ENCODE peak calls at places on chromosomes 13 and 19, in four cellular contexts. One of them, this sample, is unnamed.
A peak's percentile ranks its signal among the peaks of the same experiment; 100 is the strongest.

GRCh38 chr13:99978781-99979452 is 2.7 kb upstream of the ZIC2 start:
- DNase-seq in natural killer cell: no peak
- DNase-seq in gastrocnemius medialis: no peak
- DNase-seq in progenitor cell of endocrine pancreas: peak; percentile 9
- DNase-seq in this sample: no peak

GRCh38 chr13:48808689-48809088 is 155.0 kb downstream of the CYSLTR2 start:
- DNase-seq in natural killer cell: no peak
- DNase-seq in gastrocnemius medialis: no peak
- DNase-seq in progenitor cell of endocrine pancreas: no peak
- DNase-seq in this sample: no peak

GRCh38 chr19:14116918-14117578 is 514 bp downstream of the PRKACA start:
- DNase-seq in natural killer cell: peak; percentile 41
- DNase-seq in gastrocnemius medialis: no peak
- DNase-seq in progenitor cell of endocrine pancreas: peak; percentile 28
- DNase-seq in this sample: no peak

GRCh38 chr13:110971486-110971885 is 56.6 kb upstream of the ANKRD10 start:
- DNase-seq in natural killer cell: no peak
- DNase-seq in gastrocnemius medialis: no peak
- DNase-seq in progenitor cell of endocrine pancreas: no peak
- DNase-seq in this sample: no peak

GRCh38 chr13:39900106-39900750 is 244.8 kb downstream of the COG6 start:
- DNase-seq in natural killer cell: no peak
- DNase-seq in gastrocnemius medialis: no peak
- DNase-seq in progenitor cell of endocrine pancreas: no peak
- DNase-seq in this sample: no peak

GRCh38 chr13:36712785-36713184 is 39.0 kb downstream of the SERTM1 start:
- DNase-seq in natural killer cell: no peak
- DNase-seq in gastrocnemius medialis: no peak
- DNase-seq in progenitor cell of endocrine pancreas: no peak
- DNase-seq in this sample: no peak

GRCh38 chr19:6685962-6686627 is 16.1 kb upstream of the TNFSF14 start:
- DNase-seq in natural killer cell: no peak
- DNase-seq in gastrocnemius medialis: no peak
- DNase-seq in progenitor cell of endocrine pancreas: no peak
- DNase-seq in this sample: no peak

GRCh38 chr19:18170714-18171255 is 2.8 kb upstream of the IFI30 start:
- DNase-seq in natural killer cell: no peak
- DNase-seq in gastrocnemius medialis: no peak
- DNase-seq in progenitor cell of endocrine pancreas: no peak
- DNase-seq in this sample: peak; percentile 92

GRCh38 chr13:48160879-48161278 is 66.0 kb upstream of the MED4 start:
- DNase-seq in natural killer cell: no peak
- DNase-seq in gastrocnemius medialis: peak; percentile 15
- DNase-seq in progenitor cell of endocrine pancreas: no peak
- DNase-seq in this sample: no peak

GRCh38 chr13:30422056-30422914 is at the start of gene UBE2L5:
- DNase-seq in natural killer cell: peak; percentile 67
- DNase-seq in gastrocnemius medialis: peak; percentile 65
- DNase-seq in progenitor cell of endocrine pancreas: peak; percentile 59
- DNase-seq in this sample: peak; percentile 63

GRCh38 chr19:34350161-34350561 is 14.8 kb upstream of the GPI start:
- DNase-seq in natural killer cell: peak; percentile 44
- DNase-seq in gastrocnemius medialis: no peak
- DNase-seq in progenitor cell of endocrine pancreas: no peak
- DNase-seq in this sample: no peak

GRCh38 chr19:6803036-6803404 is 30.5 kb downstream of the VAV1 start:
- DNase-seq in natural killer cell: peak; percentile 27
- DNase-seq in gastrocnemius medialis: no peak
- DNase-seq in progenitor cell of endocrine pancreas: no peak
- DNase-seq in this sample: no peak

GRCh38 chr19:7101498-7102253 is 32.2 kb downstream of the ZNF557 start:
- DNase-seq in natural killer cell: no peak
- DNase-seq in gastrocnemius medialis: no peak
- DNase-seq in progenitor cell of endocrine pancreas: no peak
- DNase-seq in this sample: no peak

GRCh38 chr19:45154064-45154827 is 6.5 kb downstream of the NKPD1 start:
- DNase-seq in natural killer cell: no peak
- DNase-seq in gastrocnemius medialis: no peak
- DNase-seq in progenitor cell of endocrine pancreas: no peak
- DNase-seq in this sample: no peak

GRCh38 chr13:53200498-53201453 is 172.2 kb downstream of the OLFM4 start:
- DNase-seq in natural killer cell: no peak
- DNase-seq in gastrocnemius medialis: no peak
- DNase-seq in progenitor cell of endocrine pancreas: peak; percentile 73
- DNase-seq in this sample: no peak

GRCh38 chr13:27678306-27679040 is 56.8 kb downstream of the POLR1D start:
- DNase-seq in natural killer cell: no peak
- DNase-seq in gastrocnemius medialis: no peak
- DNase-seq in progenitor cell of endocrine pancreas: no peak
- DNase-seq in this sample: no peak

GRCh38 chr13:95968906-95969305 is 84.3 kb downstream of the UGGT2 start:
- DNase-seq in natural killer cell: no peak
- DNase-seq in gastrocnemius medialis: no peak
- DNase-seq in progenitor cell of endocrine pancreas: no peak
- DNase-seq in this sample: no peak

GRCh38 chr19:42441047-42441440 is 1.7 kb downstream of the CXCL17 start:
- DNase-seq in natural killer cell: no peak
- DNase-seq in gastrocnemius medialis: no peak
- DNase-seq in progenitor cell of endocrine pancreas: no peak
- DNase-seq in this sample: no peak

GRCh38 chr13:72399351-72399750 is 328.1 kb downstream of the MZT1 start:
- DNase-seq in natural killer cell: no peak
- DNase-seq in gastrocnemius medialis: no peak
- DNase-seq in progenitor cell of endocrine pancreas: no peak
- DNase-seq in this sample: no peak

GRCh38 chr13:22505489-22505888 is 675.3 kb upstream of the SGCG start:
- DNase-seq in natural killer cell: no peak
- DNase-seq in gastrocnemius medialis: no peak
- DNase-seq in progenitor cell of endocrine pancreas: no peak
- DNase-seq in this sample: no peak

GRCh38 chr19:1864480-1865171 is 1.2 kb upstream of the KLF16 start:
- DNase-seq in natural killer cell: peak; percentile 70
- DNase-seq in gastrocnemius medialis: peak; percentile 46
- DNase-seq in progenitor cell of endocrine pancreas: peak; percentile 75
- DNase-seq in this sample: peak; percentile 74

GRCh38 chr19:14533450-14533849 is 4.1 kb downstream of the TECR start:
- DNase-seq in natural killer cell: no peak
- DNase-seq in gastrocnemius medialis: no peak
- DNase-seq in progenitor cell of endocrine pancreas: no peak
- DNase-seq in this sample: no peak

GRCh38 chr13:51746802-51747201 is 57.2 kb downstream of the DHRS12 start:
- DNase-seq in natural killer cell: no peak
- DNase-seq in gastrocnemius medialis: no peak
- DNase-seq in progenitor cell of endocrine pancreas: no peak
- DNase-seq in this sample: no peak

GRCh38 chr19:47735131-47735530 is 10.2 kb upstream of the NOP53 start:
- DNase-seq in natural killer cell: no peak
- DNase-seq in gastrocnemius medialis: no peak
- DNase-seq in progenitor cell of endocrine pancreas: no peak
- DNase-seq in this sample: no peak

GRCh38 chr13:62336507-62336906 is 920.9 kb upstream of the PCDH20 start:
- DNase-seq in natural killer cell: no peak
- DNase-seq in gastrocnemius medialis: no peak
- DNase-seq in progenitor cell of endocrine pancreas: no peak
- DNase-seq in this sample: no peak

GRCh38 chr13:20826301-20826700 is 52.5 kb upstream of the EEF1AKMT1 start:
- DNase-seq in natural killer cell: no peak
- DNase-seq in gastrocnemius medialis: no peak
- DNase-seq in progenitor cell of endocrine pancreas: no peak
- DNase-seq in this sample: no peak

GRCh38 chr13:23905766-23906165 is 8.5 kb upstream of the C1QTNF9B start:
- DNase-seq in natural killer cell: no peak
- DNase-seq in gastrocnemius medialis: no peak
- DNase-seq in progenitor cell of endocrine pancreas: no peak
- DNase-seq in this sample: no peak

GRCh38 chr19:3201911-3202310 is 16.2 kb downstream of the NCLN start:
- DNase-seq in natural killer cell: no peak
- DNase-seq in gastrocnemius medialis: no peak
- DNase-seq in progenitor cell of endocrine pancreas: no peak
- DNase-seq in this sample: no peak

GRCh38 chr19:3204646-3205275 is 19.0 kb downstream of the NCLN start:
- DNase-seq in natural killer cell: no peak
- DNase-seq in gastrocnemius medialis: no peak
- DNase-seq in progenitor cell of endocrine pancreas: no peak
- DNase-seq in this sample: no peak

GRCh38 chr19:3203754-3204645 is 18.3 kb downstream of the NCLN start:
- DNase-seq in natural killer cell: no peak
- DNase-seq in gastrocnemius medialis: no peak
- DNase-seq in progenitor cell of endocrine pancreas: no peak
- DNase-seq in this sample: no peak

GRCh38 chr19:3201072-3201700 is 15.5 kb downstream of the NCLN start:
- DNase-seq in natural killer cell: no peak
- DNase-seq in gastrocnemius medialis: no peak
- DNase-seq in progenitor cell of endocrine pancreas: no peak
- DNase-seq in this sample: no peak

GRCh38 chr19:3202346-3202745 is 16.6 kb downstream of the NCLN start:
- DNase-seq in natural killer cell: no peak
- DNase-seq in gastrocnemius medialis: no peak
- DNase-seq in progenitor cell of endocrine pancreas: no peak
- DNase-seq in this sample: no peak
- TF ChIP-seq CTCF in natural killer cell: no peak
- TF ChIP-seq CTCF in gastrocnemius medialis: no peak
- TF ChIP-seq CTCF in progenitor cell of endocrine pancreas: no peak
- TF ChIP-seq CTCF in this sample: no peak

GRCh38 chr19:33311326-33311682 is 9.0 kb upstream of the CEBPA start:
- DNase-seq in natural killer cell: no peak
- DNase-seq in gastrocnemius medialis: no peak
- DNase-seq in progenitor cell of endocrine pancreas: no peak
- DNase-seq in this sample: no peak
- TF ChIP-seq CTCF in natural killer cell: no peak
- TF ChIP-seq CTCF in gastrocnemius medialis: peak; percentile 57
- TF ChIP-seq CTCF in progenitor cell of endocrine pancreas: peak; percentile 11
- TF ChIP-seq CTCF in this sample: peak; percentile 7

GRCh38 chr19:821976-822773 is 420 bp upstream of the PLPPR3 start:
- DNase-seq in natural killer cell: no peak
- DNase-seq in gastrocnemius medialis: no peak
- DNase-seq in progenitor cell of endocrine pancreas: peak; percentile 51
- DNase-seq in this sample: no peak
- TF ChIP-seq CTCF in natural killer cell: no peak
- TF ChIP-seq CTCF in gastrocnemius medialis: no peak
- TF ChIP-seq CTCF in progenitor cell of endocrine pancreas: no peak
- TF ChIP-seq CTCF in this sample: no peak

GRCh38 chr19:38719761-38720558 is 24.3 kb downstream of the CAPN12 start:
- DNase-seq in natural killer cell: no peak
- DNase-seq in gastrocnemius medialis: no peak
- DNase-seq in progenitor cell of endocrine pancreas: no peak
- DNase-seq in this sample: no peak

GRCh38 chr19:38720559-38721236 is 23.6 kb downstream of the CAPN12 start:
- DNase-seq in natural killer cell: no peak
- DNase-seq in gastrocnemius medialis: no peak
- DNase-seq in progenitor cell of endocrine pancreas: no peak
- DNase-seq in this sample: no peak

GRCh38 chr19:38717051-38717450 is 27.2 kb downstream of the CAPN12 start:
- DNase-seq in natural killer cell: no peak
- DNase-seq in gastrocnemius medialis: no peak
- DNase-seq in progenitor cell of endocrine pancreas: no peak
- DNase-seq in this sample: no peak

GRCh38 chr19:38717855-38718254 is 26.4 kb downstream of the CAPN12 start:
- DNase-seq in natural killer cell: no peak
- DNase-seq in gastrocnemius medialis: no peak
- DNase-seq in progenitor cell of endocrine pancreas: no peak
- DNase-seq in this sample: no peak

GRCh38 chr19:38718747-38719543 is 25.3 kb downstream of the CAPN12 start:
- DNase-seq in natural killer cell: no peak
- DNase-seq in gastrocnemius medialis: no peak
- DNase-seq in progenitor cell of endocrine pancreas: no peak
- DNase-seq in this sample: no peak
- TF ChIP-seq CTCF in natural killer cell: no peak
- TF ChIP-seq CTCF in gastrocnemius medialis: peak; percentile 42
- TF ChIP-seq CTCF in progenitor cell of endocrine pancreas: peak; percentile 48
- TF ChIP-seq CTCF in this sample: no peak

GRCh38 chr13:98039261-98039660 is 85.8 kb downstream of the IPO5 start:
- DNase-seq in natural killer cell: no peak
- DNase-seq in gastrocnemius medialis: no peak
- DNase-seq in progenitor cell of endocrine pancreas: no peak
- DNase-seq in this sample: no peak

GRCh38 chr13:98032168-98032567 is 78.7 kb downstream of the IPO5 start:
- DNase-seq in natural killer cell: no peak
- DNase-seq in gastrocnemius medialis: no peak
- DNase-seq in progenitor cell of endocrine pancreas: no peak
- DNase-seq in this sample: no peak

GRCh38 chr13:98035373-98035772 is 81.9 kb downstream of the IPO5 start:
- DNase-seq in natural killer cell: no peak
- DNase-seq in gastrocnemius medialis: no peak
- DNase-seq in progenitor cell of endocrine pancreas: no peak
- DNase-seq in this sample: no peak

DNA sequence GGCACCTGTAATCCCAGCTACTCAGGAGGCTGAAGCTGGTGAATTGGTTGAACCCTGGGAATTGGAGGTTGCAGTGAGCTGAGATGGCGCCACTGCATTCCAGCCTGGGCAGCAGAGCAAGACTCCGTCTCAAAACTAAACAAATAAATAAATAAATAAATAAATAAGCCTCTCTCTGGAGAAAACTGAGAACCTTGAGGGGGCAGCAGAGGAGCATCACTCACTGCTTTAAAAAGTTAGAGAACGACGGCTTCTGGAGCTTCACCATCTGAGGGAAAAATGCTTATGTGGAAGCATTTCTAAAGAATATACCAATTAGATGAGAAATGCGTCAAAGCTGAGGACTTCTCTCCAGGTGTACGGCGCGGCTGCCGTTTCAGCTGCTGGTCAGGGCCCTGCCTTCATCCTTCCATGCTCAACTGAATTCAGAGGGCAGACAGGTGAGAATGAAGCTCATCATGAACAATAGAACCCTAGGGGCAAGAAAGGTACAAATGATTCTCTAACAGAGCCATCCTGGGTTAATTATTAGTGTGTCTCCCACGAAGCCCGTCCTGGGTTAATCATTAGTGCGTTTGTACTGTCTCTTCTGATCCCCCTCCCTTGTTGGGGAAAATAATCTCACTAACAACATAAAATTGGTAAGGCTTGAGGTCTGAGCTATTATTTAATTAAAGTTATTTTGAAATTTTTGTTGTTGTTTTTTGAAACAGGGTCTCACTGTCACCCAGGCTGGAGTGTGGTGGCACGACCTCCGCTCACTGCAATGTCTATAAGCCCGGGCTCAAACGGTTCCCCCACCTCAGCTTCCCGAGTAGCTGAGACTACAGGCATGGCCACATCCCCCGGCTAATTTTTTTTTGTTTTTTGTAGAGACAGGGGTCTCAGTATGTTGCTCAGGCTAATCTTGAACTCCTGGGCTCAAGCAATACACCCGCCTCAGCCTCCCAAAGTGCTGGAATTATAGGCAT is 80.1 kb downstream of the IPO5 start:
- DNase-seq in natural killer cell: no peak
- DNase-seq in gastrocnemius medialis: no peak
- DNase-seq in progenitor cell of endocrine pancreas: no peak
- DNase-seq in this sample: no peak
- TF ChIP-seq CTCF in natural killer cell: no peak
- TF ChIP-seq CTCF in gastrocnemius medialis: no peak
- TF ChIP-seq CTCF in progenitor cell of endocrine pancreas: peak; percentile 48
- TF ChIP-seq CTCF in this sample: no peak

GRCh38 chr19:36139473-36140288 is at the start of gene CAPNS1:
- DNase-seq in natural killer cell: peak; percentile 91
- DNase-seq in gastrocnemius medialis: peak; percentile 95
- DNase-seq in progenitor cell of endocrine pancreas: peak; percentile 97
- DNase-seq in this sample: peak; percentile 93
- TF ChIP-seq CTCF in natural killer cell: no peak
- TF ChIP-seq CTCF in gastrocnemius medialis: peak; percentile 33
- TF ChIP-seq CTCF in progenitor cell of endocrine pancreas: peak; percentile 43
- TF ChIP-seq CTCF in this sample: no peak

This sample was measured in CD14-positive monocyte.